ENCODE peak calls at places on chromosomes 4 and X, in ten cellular contexts. One of them, this sample, is unnamed.

GRCh38 chr4:24419147-24420034 is 165.0 kb downstream of the DHX15 start:
- DNase-seq in fibroblast of gingiva: peak; percentile 68
- DNase-seq in HT1080: peak; percentile 63
- DNase-seq in foreskin fibroblast: peak; percentile 86
- DNase-seq in non-pigmented ciliary epithelial cell: peak; percentile 26
- DNase-seq in WTC11: peak; percentile 86
- DNase-seq in fibroblast of mammary gland: peak; percentile 73
- DNase-seq in activated CD8-positive, alpha-beta memory T cell treated with anti-CD3 and anti-CD28 coated beads, Interleukin-2, amount 50 U/mL, for 48 hours: peak; percentile 86
- DNase-seq in GM10248: peak; percentile 73
- DNase-seq in HL-60: peak; percentile 22
- DNase-seq in this sample: peak; percentile 41

GRCh38 chr4:764405-765169 is 59.0 kb downstream of the PCGF3 start:
- DNase-seq in fibroblast of gingiva: no peak
- DNase-seq in HT1080: no peak
- DNase-seq in foreskin fibroblast: no peak
- DNase-seq in non-pigmented ciliary epithelial cell: no peak
- DNase-seq in WTC11: no peak
- DNase-seq in fibroblast of mammary gland: no peak
- DNase-seq in activated CD8-positive, alpha-beta memory T cell treated with anti-CD3 and anti-CD28 coated beads, Interleukin-2, amount 50 U/mL, for 48 hours: no peak
- DNase-seq in GM10248: no peak
- DNase-seq in HL-60: no peak
- DNase-seq in this sample: no peak

GRCh38 chr4:55768291-55768690 is 51.3 kb upstream of the EXOC1L start:
- DNase-seq in fibroblast of gingiva: peak; percentile 85
- DNase-seq in HT1080: peak; percentile 80
- DNase-seq in foreskin fibroblast: peak; percentile 71
- DNase-seq in non-pigmented ciliary epithelial cell: peak; percentile 74
- DNase-seq in WTC11: no peak
- DNase-seq in fibroblast of mammary gland: peak; percentile 92
- DNase-seq in activated CD8-positive, alpha-beta memory T cell treated with anti-CD3 and anti-CD28 coated beads, Interleukin-2, amount 50 U/mL, for 48 hours: no peak
- DNase-seq in GM10248: no peak
- DNase-seq in HL-60: no peak
- DNase-seq in this sample: no peak

GRCh38 chrX:14095702-14096101 is 66.0 kb upstream of the GEMIN8 start:
- DNase-seq in fibroblast of gingiva: peak; percentile 50
- DNase-seq in HT1080: peak; percentile 39
- DNase-seq in foreskin fibroblast: peak; percentile 77
- DNase-seq in non-pigmented ciliary epithelial cell: peak; percentile 27
- DNase-seq in WTC11: peak; percentile 41
- DNase-seq in fibroblast of mammary gland: peak; percentile 69
- DNase-seq in activated CD8-positive, alpha-beta memory T cell treated with anti-CD3 and anti-CD28 coated beads, Interleukin-2, amount 50 U/mL, for 48 hours: peak; percentile 43
- DNase-seq in GM10248: peak; percentile 13
- DNase-seq in HL-60: peak; percentile 0
- DNase-seq in this sample: peak; percentile 57

GRCh38 chr4:95108883-95109421 is 351.2 kb downstream of the BMPR1B start:
- DNase-seq in fibroblast of gingiva: no peak
- DNase-seq in HT1080: no peak
- DNase-seq in foreskin fibroblast: no peak
- DNase-seq in non-pigmented ciliary epithelial cell: no peak
- DNase-seq in WTC11: no peak
- DNase-seq in fibroblast of mammary gland: no peak
- DNase-seq in activated CD8-positive, alpha-beta memory T cell treated with anti-CD3 and anti-CD28 coated beads, Interleukin-2, amount 50 U/mL, for 48 hours: no peak
- DNase-seq in GM10248: no peak
- DNase-seq in HL-60: no peak
- DNase-seq in this sample: no peak

GRCh38 chrX:47637546-47638195 is 7.9 kb upstream of the CFP start:
- DNase-seq in fibroblast of gingiva: no peak
- DNase-seq in HT1080: no peak
- DNase-seq in foreskin fibroblast: no peak
- DNase-seq in non-pigmented ciliary epithelial cell: no peak
- DNase-seq in WTC11: peak; percentile 70
- DNase-seq in fibroblast of mammary gland: no peak
- DNase-seq in activated CD8-positive, alpha-beta memory T cell treated with anti-CD3 and anti-CD28 coated beads, Interleukin-2, amount 50 U/mL, for 48 hours: no peak
- DNase-seq in GM10248: peak; percentile 66
- DNase-seq in HL-60: no peak
- DNase-seq in this sample: no peak

GRCh38 chr4:110527156-110527555 is 51.2 kb downstream of the ENPEP start:
- DNase-seq in fibroblast of gingiva: no peak
- DNase-seq in HT1080: no peak
- DNase-seq in foreskin fibroblast: no peak
- DNase-seq in non-pigmented ciliary epithelial cell: no peak
- DNase-seq in WTC11: no peak
- DNase-seq in fibroblast of mammary gland: no peak
- DNase-seq in activated CD8-positive, alpha-beta memory T cell treated with anti-CD3 and anti-CD28 coated beads, Interleukin-2, amount 50 U/mL, for 48 hours: no peak
- DNase-seq in GM10248: no peak
- DNase-seq in HL-60: no peak
- DNase-seq in this sample: no peak

GRCh38 chr4:13559414-13559813 is 15.1 kb upstream of the NKX3-2 start:
- DNase-seq in fibroblast of gingiva: peak; percentile 14
- DNase-seq in HT1080: peak; percentile 98
- DNase-seq in foreskin fibroblast: peak; percentile 82
- DNase-seq in non-pigmented ciliary epithelial cell: peak; percentile 62
- DNase-seq in WTC11: no peak
- DNase-seq in fibroblast of mammary gland: peak; percentile 82
- DNase-seq in activated CD8-positive, alpha-beta memory T cell treated with anti-CD3 and anti-CD28 coated beads, Interleukin-2, amount 50 U/mL, for 48 hours: no peak
- DNase-seq in GM10248: no peak
- DNase-seq in HL-60: no peak
- DNase-seq in this sample: no peak

GRCh38 chr4:182147391-182147790 is 95.8 kb upstream of the TENM3 start:
- DNase-seq in fibroblast of gingiva: no peak
- DNase-seq in HT1080: no peak
- DNase-seq in foreskin fibroblast: no peak
- DNase-seq in non-pigmented ciliary epithelial cell: no peak
- DNase-seq in WTC11: no peak
- DNase-seq in fibroblast of mammary gland: no peak
- DNase-seq in activated CD8-positive, alpha-beta memory T cell treated with anti-CD3 and anti-CD28 coated beads, Interleukin-2, amount 50 U/mL, for 48 hours: no peak
- DNase-seq in GM10248: no peak
- DNase-seq in HL-60: no peak
- DNase-seq in this sample: no peak

GRCh38 chr4:9952415-9952950 is 68.8 kb downstream of the SLC2A9 start:
- DNase-seq in fibroblast of gingiva: no peak
- DNase-seq in HT1080: peak; percentile 11
- DNase-seq in foreskin fibroblast: no peak
- DNase-seq in non-pigmented ciliary epithelial cell: no peak
- DNase-seq in WTC11: no peak
- DNase-seq in fibroblast of mammary gland: no peak
- DNase-seq in activated CD8-positive, alpha-beta memory T cell treated with anti-CD3 and anti-CD28 coated beads, Interleukin-2, amount 50 U/mL, for 48 hours: no peak
- DNase-seq in GM10248: no peak
- DNase-seq in HL-60: no peak
- DNase-seq in this sample: no peak

GRCh38 chrX:27966955-27967354 is 14.3 kb downstream of the DCAF8L1 start:
- DNase-seq in fibroblast of gingiva: peak; percentile 67
- DNase-seq in HT1080: peak; percentile 8
- DNase-seq in foreskin fibroblast: peak; percentile 11
- DNase-seq in non-pigmented ciliary epithelial cell: peak; percentile 2
- DNase-seq in WTC11: no peak
- DNase-seq in fibroblast of mammary gland: peak; percentile 39
- DNase-seq in activated CD8-positive, alpha-beta memory T cell treated with anti-CD3 and anti-CD28 coated beads, Interleukin-2, amount 50 U/mL, for 48 hours: no peak
- DNase-seq in GM10248: no peak
- DNase-seq in HL-60: no peak
- DNase-seq in this sample: no peak

This sample was measured in HCT116.